ENCODE peak calls at places on chromosomes 5 and 9, in four cellular contexts. J is Peyer's patch, X is stomach, Q is IMR-90. K is an unnamed sample.

GRCh38 chr5:96142786-96143434 is 181.3 kb upstream of the ELL2 start:
- DNase-seq in J (no peak), X (no peak), Q (peak; percentile 69), K (no peak)

GRCh38 chr5:173451031-173451430 is 122.8 kb upstream of the STC2 start:
- DNase-seq in J (no peak), X (no peak), Q (peak; percentile 28), K (peak; percentile 8)

GRCh38 chr5:148938535-148938907 is 112.1 kb downstream of the ADRB2 start:
- DNase-seq in J (no peak), X (no peak), Q (no peak), K (no peak)

GRCh38 chr5:161857358-161857757 is 9.4 kb downstream of the GABRA1 start:
- DNase-seq in J (no peak), X (no peak), Q (no peak), K (no peak)

GRCh38 chr5:148425808-148426207 is 42.0 kb downstream of the FBXO38 start:
- DNase-seq in J (no peak), X (no peak), Q (no peak), K (no peak)

GRCh38 chr9:4739587-4740372 is 1.2 kb downstream of the AK3 start:
- DNase-seq in J (no peak), X (peak; percentile 41), Q (no peak), K (no peak)

GRCh38 chr5:109247943-109248342 is 161.8 kb downstream of the PJA2 start:
- DNase-seq in J (no peak), X (no peak), Q (no peak), K (no peak)

GRCh38 chr5:56026863-56027300 is 32.1 kb upstream of the IL6ST start:
- DNase-seq in J (no peak), X (no peak), Q (peak; percentile 94), K (no peak)

GRCh38 chr9:126615251-126615790 is 1.6 kb downstream of the LMX1B start:
- DNase-seq in J (no peak), X (peak; percentile 47), Q (peak; percentile 4), K (peak; percentile 39)

GRCh38 chr9:87100001-87100400 is 152.7 kb upstream of the GAS1 start:
- DNase-seq in J (no peak), X (no peak), Q (no peak), K (no peak)

GRCh38 chr9:117164512-117164911 is 250.3 kb downstream of the ASTN2 start:
- DNase-seq in J (no peak), X (no peak), Q (no peak), K (no peak)

GRCh38 chr9:109781541-109782197 is 1.7 kb downstream of the PALM2AKAP2 start:
- DNase-seq in J (no peak), X (no peak), Q (peak; percentile 55), K (no peak)

GRCh38 chr5:455806-456205 is 12.8 kb downstream of the EXOC3 start:
- DNase-seq in J (no peak), X (no peak), Q (no peak), K (no peak)

GRCh38 chr5:140106101-140106500 is 7.8 kb upstream of the PURA start:
- DNase-seq in J (no peak), X (no peak), Q (no peak), K (no peak)

GRCh38 chr5:140106805-140107311 is 7.1 kb upstream of the PURA start:
- DNase-seq in J (no peak), X (no peak), Q (no peak), K (no peak)

GRCh38 chr5:140108093-140109049 is 5.5 kb upstream of the PURA start:
- DNase-seq in J (peak; percentile 85), X (peak; percentile 41), Q (no peak), K (no peak)

GRCh38 chr5:140109050-140109817 is 4.7 kb upstream of the PURA start:
- DNase-seq in J (peak; percentile 19), X (no peak), Q (peak; percentile 61), K (no peak)

DNA sequence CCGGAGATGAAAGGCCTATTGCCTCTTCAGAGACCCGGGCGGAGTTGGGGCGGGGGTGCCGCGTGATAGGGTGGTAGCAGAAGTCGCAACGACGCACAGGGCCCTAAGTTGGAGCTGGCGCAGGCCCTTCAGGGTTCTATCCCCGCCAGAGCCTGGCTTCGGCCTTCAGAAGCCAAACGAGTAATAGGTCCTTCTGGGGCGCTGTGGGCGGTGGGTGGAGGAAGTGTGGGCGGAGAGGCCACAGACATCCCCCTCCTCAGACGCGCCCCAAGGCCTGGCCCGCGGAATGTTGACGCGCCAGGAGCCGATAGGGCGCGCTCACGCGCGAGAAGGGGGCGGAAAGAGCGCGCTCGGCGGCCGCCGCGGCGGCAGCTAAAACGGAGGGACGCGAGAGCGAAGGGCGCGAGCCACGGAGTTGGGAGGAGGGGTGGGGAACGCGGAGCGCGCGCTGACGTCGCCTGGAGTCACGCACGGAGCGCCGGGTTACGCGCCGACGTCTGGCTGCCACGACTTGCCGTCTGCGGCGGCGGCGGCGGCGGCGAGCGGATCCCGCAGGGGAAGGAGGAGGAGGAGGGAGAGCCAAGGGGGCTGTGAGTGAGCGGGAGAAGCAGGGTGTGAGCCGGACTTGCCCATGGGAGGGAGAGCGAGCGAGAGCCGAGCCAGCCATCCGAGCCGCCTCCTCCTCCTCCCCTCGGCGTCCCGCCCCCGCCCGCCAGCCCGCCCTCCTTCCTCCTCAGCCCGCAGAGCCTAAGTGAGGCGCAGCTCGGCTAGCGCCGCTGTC is 6.4 kb upstream of the PURA start:
- DNase-seq in J (peak; percentile 87), X (peak; percentile 94), Q (peak; percentile 93), K (peak; percentile 94)
- TF ChIP-seq POLR2A in J (peak; percentile 83), X (peak; percentile 18), Q (peak; percentile 69), K (no peak)

GRCh38 chr5:137320056-137321045 is 178.8 kb downstream of the SPOCK1 start:
- DNase-seq in J (no peak), X (peak; percentile 29), Q (peak; percentile 51), K (peak; percentile 48)
- H3K4me3 ChIP-seq in J (no peak overlapping the region), X (no peak overlapping the region), Q (no peak overlapping the region), K (no peak overlapping the region)

GRCh38 chr9:69831621-69832020 is 11.0 kb downstream of the CFAP95 start:
- DNase-seq in J (no peak), X (no peak), Q (no peak), K (no peak)

GRCh38 chr9:69829484-69829883 is 8.9 kb downstream of the CFAP95 start:
- DNase-seq in J (no peak), X (no peak), Q (no peak), K (no peak)

GRCh38 chr9:69834591-69835184 is 14.1 kb downstream of the CFAP95 start:
- DNase-seq in J (no peak), X (no peak), Q (no peak), K (no peak)

GRCh38 chr9:69835412-69836080 is 14.9 kb downstream of the CFAP95 start:
- DNase-seq in J (no peak), X (no peak), Q (no peak), K (no peak)

GRCh38 chr9:69834056-69834455 is 13.4 kb downstream of the CFAP95 start:
- DNase-seq in J (no peak), X (no peak), Q (no peak), K (no peak)
- TF ChIP-seq CTCF in J (no peak), X (no peak), Q (no peak), K (no peak)

DNA sequence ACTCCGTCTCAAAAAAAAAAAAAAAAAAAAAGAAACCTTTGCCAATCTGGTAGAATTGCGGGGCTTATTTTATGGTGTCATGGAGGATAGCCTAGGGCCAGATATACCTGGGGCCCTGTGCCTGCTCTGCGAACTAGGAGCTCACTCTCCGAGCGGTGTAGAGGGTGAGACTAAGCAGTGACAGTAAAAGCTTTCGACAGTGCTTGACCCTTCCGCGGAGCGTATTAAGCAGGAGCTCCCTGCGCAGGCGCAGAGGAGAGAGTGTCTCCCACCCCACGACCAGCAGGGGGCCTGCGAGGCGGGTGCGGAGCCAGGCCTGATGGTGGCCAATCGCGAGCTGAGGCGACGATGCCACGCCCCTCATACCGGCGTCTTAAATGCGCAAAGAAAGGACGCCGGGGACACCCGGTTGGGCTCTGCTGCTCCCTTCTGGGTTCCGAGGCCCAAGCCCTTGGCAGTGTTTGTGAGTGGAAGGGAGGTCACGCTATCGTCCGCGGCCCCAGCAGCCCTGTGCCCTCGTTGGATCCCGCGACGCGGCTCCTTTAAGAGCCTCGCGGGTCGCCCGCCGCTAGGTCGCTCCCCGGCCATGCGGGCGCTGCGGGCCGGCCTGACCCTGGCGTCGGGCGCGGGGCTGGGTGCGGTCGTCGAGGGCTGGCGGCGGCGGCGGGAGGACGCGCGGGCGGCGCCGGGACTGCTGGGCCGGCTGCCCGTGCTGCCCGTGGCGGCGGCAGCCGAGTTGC is at the start of gene ENDOG:
- DNase-seq in J (peak; percentile 96), X (peak; percentile 99), Q (peak; percentile 93), K (peak; percentile 99)
- TF ChIP-seq POLR2A in J (peak; percentile 85), X (no peak), Q (peak; percentile 85), K (peak; percentile 97)